ENCODE peak calls at places on chromosomes 12 and 14, in four cellular contexts. One of them, this sample, is unnamed.
A peak's percentile ranks its signal among the peaks of the same experiment; 100 is the strongest.

GRCh38 chr12:113403435-113404415 is at the start of gene SDS:
- DNase-seq in heart left ventricle: peak; percentile 66
- DNase-seq in naive thymus-derived CD8-positive, alpha-beta T cell: no peak
- DNase-seq in stimulated activated CD4-positive, alpha-beta T cell treated with anti-CD3 and anti-CD28 coated beads, Interleukin-4, amount 100 ng/mL, for 4 hours: no peak
- DNase-seq in this sample: no peak

GRCh38 chr12:81128930-81129554 is 51.2 kb downstream of the ACSS3 start:
- DNase-seq in heart left ventricle: no peak
- DNase-seq in naive thymus-derived CD8-positive, alpha-beta T cell: no peak
- DNase-seq in stimulated activated CD4-positive, alpha-beta T cell treated with anti-CD3 and anti-CD28 coated beads, Interleukin-4, amount 100 ng/mL, for 4 hours: no peak
- DNase-seq in this sample: no peak

GRCh38 chr12:116520801-116521471 is 38.2 kb upstream of the MAP1LC3B2 start:
- DNase-seq in heart left ventricle: no peak
- DNase-seq in naive thymus-derived CD8-positive, alpha-beta T cell: no peak
- DNase-seq in stimulated activated CD4-positive, alpha-beta T cell treated with anti-CD3 and anti-CD28 coated beads, Interleukin-4, amount 100 ng/mL, for 4 hours: no peak
- DNase-seq in this sample: no peak

GRCh38 chr12:47835017-47835830 is 15.5 kb upstream of the HDAC7 start:
- DNase-seq in heart left ventricle: no peak
- DNase-seq in naive thymus-derived CD8-positive, alpha-beta T cell: no peak
- DNase-seq in stimulated activated CD4-positive, alpha-beta T cell treated with anti-CD3 and anti-CD28 coated beads, Interleukin-4, amount 100 ng/mL, for 4 hours: no peak
- DNase-seq in this sample: no peak

GRCh38 chr12:67893003-67893402 is 96.2 kb upstream of the IFNG-AS1 start:
- DNase-seq in heart left ventricle: no peak
- DNase-seq in naive thymus-derived CD8-positive, alpha-beta T cell: no peak
- DNase-seq in stimulated activated CD4-positive, alpha-beta T cell treated with anti-CD3 and anti-CD28 coated beads, Interleukin-4, amount 100 ng/mL, for 4 hours: no peak
- DNase-seq in this sample: no peak

GRCh38 chr12:83052890-83053541 is 366.3 kb downstream of the TMTC2 start:
- DNase-seq in heart left ventricle: no peak
- DNase-seq in naive thymus-derived CD8-positive, alpha-beta T cell: no peak
- DNase-seq in stimulated activated CD4-positive, alpha-beta T cell treated with anti-CD3 and anti-CD28 coated beads, Interleukin-4, amount 100 ng/mL, for 4 hours: no peak
- DNase-seq in this sample: no peak

GRCh38 chr14:96083667-96084320 is 44.6 kb downstream of the C14orf132 start:
- DNase-seq in heart left ventricle: no peak
- DNase-seq in naive thymus-derived CD8-positive, alpha-beta T cell: no peak
- DNase-seq in stimulated activated CD4-positive, alpha-beta T cell treated with anti-CD3 and anti-CD28 coated beads, Interleukin-4, amount 100 ng/mL, for 4 hours: no peak
- DNase-seq in this sample: peak; percentile 39

GRCh38 chr12:11348439-11348838 is 38.2 kb upstream of the PRB4 start:
- DNase-seq in heart left ventricle: no peak
- DNase-seq in naive thymus-derived CD8-positive, alpha-beta T cell: no peak
- DNase-seq in stimulated activated CD4-positive, alpha-beta T cell treated with anti-CD3 and anti-CD28 coated beads, Interleukin-4, amount 100 ng/mL, for 4 hours: no peak
- DNase-seq in this sample: no peak

GRCh38 chr12:89936631-89937030 is 228.0 kb upstream of the ATP2B1 start:
- DNase-seq in heart left ventricle: no peak
- DNase-seq in naive thymus-derived CD8-positive, alpha-beta T cell: no peak
- DNase-seq in stimulated activated CD4-positive, alpha-beta T cell treated with anti-CD3 and anti-CD28 coated beads, Interleukin-4, amount 100 ng/mL, for 4 hours: no peak
- DNase-seq in this sample: no peak

GRCh38 chr12:51439330-51439729 is 14.7 kb downstream of the SLC4A8 start:
- DNase-seq in heart left ventricle: no peak
- DNase-seq in naive thymus-derived CD8-positive, alpha-beta T cell: no peak
- DNase-seq in stimulated activated CD4-positive, alpha-beta T cell treated with anti-CD3 and anti-CD28 coated beads, Interleukin-4, amount 100 ng/mL, for 4 hours: no peak
- DNase-seq in this sample: no peak

GRCh38 chr12:128767518-128767917 is 56.2 kb downstream of the SLC15A4 start:
- DNase-seq in heart left ventricle: no peak
- DNase-seq in naive thymus-derived CD8-positive, alpha-beta T cell: no peak
- DNase-seq in stimulated activated CD4-positive, alpha-beta T cell treated with anti-CD3 and anti-CD28 coated beads, Interleukin-4, amount 100 ng/mL, for 4 hours: no peak
- DNase-seq in this sample: no peak

GRCh38 chr14:64569108-64570045 is 19.6 kb downstream of the PPP1R36 start:
- DNase-seq in heart left ventricle: peak; percentile 84
- DNase-seq in naive thymus-derived CD8-positive, alpha-beta T cell: no peak
- DNase-seq in stimulated activated CD4-positive, alpha-beta T cell treated with anti-CD3 and anti-CD28 coated beads, Interleukin-4, amount 100 ng/mL, for 4 hours: no peak
- DNase-seq in this sample: peak; percentile 5

GRCh38 chr12:26149963-26150362 is 25.1 kb upstream of the BHLHE41 start:
- DNase-seq in heart left ventricle: no peak
- DNase-seq in naive thymus-derived CD8-positive, alpha-beta T cell: no peak
- DNase-seq in stimulated activated CD4-positive, alpha-beta T cell treated with anti-CD3 and anti-CD28 coated beads, Interleukin-4, amount 100 ng/mL, for 4 hours: no peak
- DNase-seq in this sample: no peak

This sample was measured in epithelial cell of prostate.